ENCODE peak calls at places on chromosomes 1 and 21, in six cellular contexts. A is heart right ventricle; N is astrocyte; D is CD8-positive, alpha-beta memory T cell; Z is left ventricle myocardium inferior; O is Panc1. U is an unnamed sample. For H3K4me1, the result is how much of the 10 kb centered on the place peaks cover.

GRCh38 chr1:201883786-201884185 is 4.9 kb upstream of the SHISA4 start:
- DNase-seq in O (no peak), Z (peak), N (peak), D (no peak), A (peak), U (no peak)

GRCh38 chr1:62311473-62311943 is 7.7 kb downstream of the KANK4 start:
- DNase-seq in D (no peak), A (no peak), O (no peak), N (peak), Z (no peak), U (no peak)

GRCh38 chr1:119225831-119226230 is 85.4 kb upstream of the WARS2 start:
- DNase-seq in Z (no peak), O (no peak), D (no peak), A (no peak), N (no peak), U (no peak)

GRCh38 chr1:234212764-234213406 is 160.4 kb upstream of the COA6 start:
- DNase-seq in Z (no peak), N (no peak), O (peak), A (no peak), D (no peak), U (peak)

GRCh38 chr21:16502273-16502672 is 772.5 kb downstream of the USP25 start:
- DNase-seq in Z (no peak), N (no peak), O (no peak), D (no peak), A (no peak), U (no peak)

GRCh38 chr21:16040601-16041000 is 310.8 kb downstream of the USP25 start:
- DNase-seq in N (peak), Z (no peak), O (no peak), A (no peak), D (no peak), U (no peak)

GRCh38 chr1:219692981-219693380 is 80.1 kb upstream of the ZC3H11B start:
- DNase-seq in D (no peak), A (no peak), Z (no peak), O (no peak), N (no peak), U (no peak)

GRCh38 chr1:220533504-220534109 is 5.7 kb downstream of the MARK1 start:
- DNase-seq in O (no peak), A (no peak), N (no peak), Z (no peak), D (no peak), U (no peak)

GRCh38 chr1:245812278-245812677 is 657.5 kb downstream of the KIF26B start:
- DNase-seq in Z (no peak), O (no peak), D (no peak), N (no peak), A (no peak), U (no peak)

GRCh38 chr21:35940074-35940927 is 120.0 kb downstream of the SETD4 start:
- DNase-seq in D (no peak), Z (no peak), O (peak), N (peak), A (peak), U (peak)

GRCh38 chr1:232386294-232386693 is 243.6 kb downstream of the SIPA1L2 start:
- DNase-seq in A (no peak), N (no peak), Z (no peak), O (no peak), D (no peak), U (no peak)

GRCh38 chr1:150268342-150268705 is 492 bp downstream of the APH1A start:
- DNase-seq in Z (no peak), O (no peak), N (no peak), D (peak), A (no peak), U (no peak)

GRCh38 chr1:151823175-151823574 is 8.4 kb downstream of the RORC start:
- DNase-seq in A (no peak), D (no peak), O (no peak), Z (no peak), N (no peak), U (no peak)

GRCh38 chr1:35929730-35930592 is 944 bp upstream of the AGO3 start:
- DNase-seq in D (peak), O (no peak), Z (peak), N (peak), A (peak), U (peak)

DNA sequence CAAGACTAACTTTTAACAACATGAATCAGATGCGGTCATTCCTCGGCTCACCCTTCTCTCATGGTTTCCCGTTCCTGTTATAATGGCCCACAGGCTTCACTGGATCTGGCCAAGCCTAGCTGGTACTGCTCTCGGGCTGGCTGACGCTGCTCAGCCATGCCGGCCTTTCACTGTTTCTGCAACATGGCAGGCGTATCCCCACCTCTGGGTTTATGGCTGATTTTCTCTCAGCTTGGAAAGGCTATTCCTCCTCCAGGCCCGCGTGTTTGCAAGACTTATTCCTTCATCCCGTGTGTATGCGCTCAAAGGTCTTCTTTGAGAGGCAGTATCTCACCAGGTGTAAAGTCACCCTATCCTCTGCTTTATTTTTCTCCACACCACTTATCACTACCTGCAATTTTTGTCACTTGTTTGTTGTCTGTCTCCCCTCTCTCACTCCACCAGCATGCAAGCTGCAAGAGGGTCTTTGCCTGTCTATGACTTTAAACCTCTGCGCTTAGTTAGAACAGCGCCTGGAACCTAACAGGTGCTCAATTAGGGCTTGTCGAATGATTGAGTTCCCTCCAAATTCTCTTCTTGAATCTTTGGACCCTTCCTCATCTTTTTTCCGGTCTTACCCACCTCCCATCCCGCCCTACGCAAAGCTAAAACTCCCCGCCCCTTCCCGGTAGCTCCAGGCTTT is 495 bp upstream of the RAP1A start:
- DNase-seq in Z (no peak), A (no peak), O (no peak), N (no peak), D (no peak), U (peak)
- H3K4me1 ChIP-seq in Z (half or more), A (under half), O (under half), N (under half), D (half or more), U (under half)

GRCh38 chr1:112271270-112271669 is 124.7 kb upstream of the CTTNBP2NL start:
- DNase-seq in N (no peak), A (no peak), D (no peak), O (no peak), Z (no peak), U (no peak)

GRCh38 chr1:112268408-112268807 is 127.6 kb upstream of the CTTNBP2NL start:
- DNase-seq in D (no peak), Z (no peak), O (no peak), N (no peak), A (no peak), U (no peak)

GRCh38 chr1:112265946-112266345 is 130.1 kb upstream of the CTTNBP2NL start:
- DNase-seq in N (no peak), Z (no peak), D (no peak), A (no peak), O (no peak), U (no peak)

GRCh38 chr1:112267206-112267605 is 128.8 kb upstream of the CTTNBP2NL start:
- DNase-seq in O (no peak), N (no peak), D (no peak), A (no peak), Z (no peak), U (no peak)

GRCh38 chr1:112267929-112268328 is 128.1 kb upstream of the CTTNBP2NL start:
- DNase-seq in D (no peak), Z (peak), N (no peak), A (peak), O (no peak), U (no peak)
- H3K4me1 ChIP-seq in D (under half), Z (half or more), N (under half), A (under half), O (under half), U (under half)

GRCh38 chr21:25887646-25888321 is 153.0 kb downstream of the GABPA start:
- DNase-seq in Z (no peak), O (no peak), D (no peak), A (no peak), N (no peak), U (no peak)
- H3K4me1 ChIP-seq in Z (under half), O (under half), D (under half), A (under half), N (under half), U (under half)

GRCh38 chr1:26546375-26546774 is 16.8 kb downstream of the RPS6KA1 start:
- DNase-seq in O (no peak), D (no peak), N (no peak), Z (no peak), A (no peak), U (no peak)

GRCh38 chr1:26548841-26549240 is 19.3 kb downstream of the RPS6KA1 start:
- DNase-seq in N (no peak), O (no peak), D (no peak), Z (no peak), A (no peak), U (no peak)

GRCh38 chr1:26543444-26543835 is 13.9 kb downstream of the RPS6KA1 start:
- DNase-seq in D (no peak), O (no peak), N (no peak), A (no peak), Z (no peak), U (no peak)

GRCh38 chr1:26544156-26544555 is 14.6 kb downstream of the RPS6KA1 start:
- DNase-seq in A (no peak), D (no peak), N (no peak), O (no peak), Z (no peak), U (no peak)

DNA sequence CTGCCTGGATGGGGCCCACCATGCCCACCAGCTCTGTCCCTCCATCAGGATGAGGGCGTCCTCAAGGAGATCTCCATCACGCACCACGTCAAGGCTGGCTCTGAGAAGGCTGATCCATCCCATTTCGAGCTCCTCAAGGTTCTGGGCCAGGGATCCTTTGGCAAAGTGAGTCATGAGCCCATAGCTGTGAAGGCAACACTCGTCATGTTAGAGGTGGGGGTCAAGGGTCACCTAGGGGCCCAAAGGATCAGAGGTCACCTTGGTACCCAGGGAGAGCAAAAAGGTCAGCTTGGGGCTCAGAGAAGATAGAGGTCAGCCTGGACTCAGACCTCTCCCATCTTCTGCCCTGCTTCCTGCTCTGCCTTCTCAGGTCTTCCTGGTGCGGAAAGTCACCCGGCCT is 17.3 kb downstream of the RPS6KA1 start:
- DNase-seq in O (no peak), A (no peak), D (no peak), N (no peak), Z (no peak), U (no peak)
- H3K4me1 ChIP-seq in O (under half), A (under half), D (half or more), N (under half), Z (under half), U (under half)

DNA sequence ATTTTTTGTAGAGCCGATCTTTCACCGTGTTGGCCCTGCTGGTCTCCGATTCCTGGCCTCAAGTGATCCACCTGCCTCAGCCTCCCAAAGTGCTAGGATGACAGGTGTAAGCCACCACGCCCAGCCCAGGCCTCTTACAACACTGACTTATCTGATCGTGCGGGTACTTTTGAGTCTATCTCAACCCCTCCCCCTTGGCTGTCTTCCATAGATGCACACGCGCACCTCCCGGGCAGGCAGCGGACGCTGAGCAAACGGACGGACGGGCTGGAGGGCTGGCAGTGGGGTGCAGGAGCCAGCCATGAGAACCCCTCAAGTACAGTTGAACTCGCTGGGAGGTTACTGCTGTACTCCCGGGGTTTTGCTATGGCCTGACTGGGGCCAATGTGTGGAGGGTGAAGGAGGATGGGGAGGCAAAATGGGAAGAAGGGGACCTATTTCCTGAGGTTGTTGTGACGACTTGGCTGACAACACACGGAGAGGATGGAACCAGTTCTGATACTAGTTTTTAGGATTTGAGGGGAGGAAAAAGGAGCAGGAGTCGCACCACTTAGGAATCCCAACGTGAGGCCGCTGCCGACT is 959 bp downstream of the CD58 start:
- DNase-seq in D (no peak), Z (peak), O (no peak), A (peak), N (peak), U (no peak)
- H3K4me1 ChIP-seq in D (under half), Z (half or more), O (under half), A (under half), N (under half), U (under half)

GRCh38 chr1:227753999-227754764 is 18.9 kb downstream of the SNAP47 start:
- DNase-seq in N (peak), A (peak), Z (peak), D (no peak), O (no peak), U (no peak)

GRCh38 chr1:227758366-227758765 is 23.1 kb downstream of the SNAP47 start:
- DNase-seq in O (no peak), Z (no peak), N (peak), A (no peak), D (no peak), U (no peak)

GRCh38 chr1:227757781-227758180 is 22.5 kb downstream of the SNAP47 start:
- DNase-seq in A (no peak), N (no peak), O (no peak), D (no peak), Z (no peak), U (no peak)

GRCh38 chr1:227754958-227755357 is 19.7 kb downstream of the SNAP47 start:
- DNase-seq in A (no peak), N (no peak), O (no peak), Z (no peak), D (no peak), U (no peak)

GRCh38 chr1:227756172-227756959 is 21.1 kb downstream of the SNAP47 start:
- DNase-seq in D (no peak), Z (no peak), O (no peak), A (no peak), N (no peak), U (no peak)
- H3K4me1 ChIP-seq in D (under half), Z (half or more), O (under half), A (under half), N (under half), U (under half)

GRCh38 chr1:162711066-162711465 is 78.8 kb downstream of the DDR2 start:
- DNase-seq in N (peak), O (no peak), A (no peak), Z (no peak), D (no peak), U (no peak)

GRCh38 chr1:162708286-162708685 is 76.0 kb downstream of the DDR2 start:
- DNase-seq in N (no peak), D (no peak), Z (no peak), O (no peak), A (no peak), U (no peak)

GRCh38 chr1:162710349-162710748 is 78.1 kb downstream of the DDR2 start:
- DNase-seq in D (no peak), Z (no peak), A (no peak), N (no peak), O (no peak), U (no peak)

GRCh38 chr1:162709870-162710269 is 77.6 kb downstream of the DDR2 start:
- DNase-seq in N (no peak), O (no peak), Z (no peak), A (no peak), D (no peak), U (no peak)

GRCh38 chr1:162709132-162709860 is 77.0 kb downstream of the DDR2 start:
- DNase-seq in N (no peak), D (no peak), O (no peak), Z (no peak), A (no peak), U (no peak)
- H3K4me1 ChIP-seq in N (under half), D (under half), O (under half), Z (half or more), A (under half), U (under half)

GRCh38 chr1:68173283-68174172 is 58.8 kb downstream of the WLS start:
- DNase-seq in A (peak), N (peak), D (no peak), O (peak), Z (no peak), U (no peak)
- H3K4me1 ChIP-seq in A (under half), N (half or more), D (under half), O (under half), Z (half or more), U (under half)

GRCh38 chr1:208238710-208239517 is 5.3 kb downstream of the PLXNA2 start:
- DNase-seq in D (peak), O (peak), Z (no peak), N (peak), A (no peak), U (no peak)
- H3K4me1 ChIP-seq in D (under half), O (under half), Z (half or more), N (under half), A (under half), U (under half)